ENCODE peak calls at places on chromosomes 7 and 10, in seven cellular contexts. I is endothelial cell; Q is stimulated activated CD4-positive, alpha-beta T cell treated with anti-CD3 and anti-CD28 coated beads, Interleukin-4, amount 100 ng/mL, for 24 hours; H is activated CD8-positive, alpha-beta memory T cell treated with anti-CD3 and anti-CD28 coated beads for 48 hours; G is ovary; D is anterior cingulate cortex; Y is occipital lobe. C is an unnamed sample.

GRCh38 chr10:1203216-1203615 is 147.0 kb downstream of the WDR37 start:
- DNase-seq in I (no peak), Q (no peak), H (no peak), G (no peak), D (no peak), Y (no peak), C (no peak)

GRCh38 chr7:66727058-66727457 is 13.5 kb upstream of the RABGEF1 start:
- DNase-seq in I (no peak), Q (no peak), H (no peak), G (no peak), D (no peak), Y (no peak), C (no peak)

GRCh38 chr7:15433154-15433553 is 128.7 kb downstream of the AGMO start:
- DNase-seq in I (no peak), Q (no peak), H (no peak), G (no peak), D (no peak), Y (no peak), C (no peak)

GRCh38 chr10:23067939-23068775 is 27.2 kb upstream of the MSRB2 start:
- DNase-seq in I (peak), Q (peak), H (peak), G (peak), D (peak), Y (peak), C (peak)

GRCh38 chr10:125823663-125824251 is 411 bp downstream of the BCCIP start:
- DNase-seq in I (peak), Q (peak), H (no peak), G (no peak), D (no peak), Y (no peak), C (no peak)

GRCh38 chr10:132654708-132655661 is 117.4 kb downstream of the INPP5A start:
- DNase-seq in I (peak), Q (peak), H (peak), G (peak), D (no peak), Y (no peak), C (peak)

GRCh38 chr7:71144963-71145362 is 13.0 kb downstream of the GALNT17 start:
- DNase-seq in I (no peak), Q (no peak), H (no peak), G (no peak), D (no peak), Y (no peak), C (no peak)

GRCh38 chr7:65980478-65981250 is 1.3 kb downstream of the GUSB start:
- DNase-seq in I (no peak), Q (peak), H (peak), G (peak), D (no peak), Y (no peak), C (no peak)

GRCh38 chr7:150335101-150335773 is 6.2 kb downstream of the RARRES2 start:
- DNase-seq in I (no peak), Q (no peak), H (no peak), G (no peak), D (no peak), Y (no peak), C (no peak)

GRCh38 chr10:96626795-96627194 is 40.0 kb upstream of the TM9SF3 start:
- DNase-seq in I (peak), Q (no peak), H (no peak), G (no peak), D (no peak), Y (no peak), C (no peak)

GRCh38 chr10:79073784-79074432 is 5.1 kb downstream of the ZMIZ1 start:
- DNase-seq in I (no peak), Q (no peak), H (no peak), G (peak), D (no peak), Y (no peak), C (no peak)

GRCh38 chr10:44477021-44477420 is 92.1 kb upstream of the CXCL12 start:
- DNase-seq in I (no peak), Q (no peak), H (no peak), G (no peak), D (no peak), Y (no peak), C (no peak)

GRCh38 chr10:80542053-80542452 is 4.4 kb downstream of the SH2D4B start:
- DNase-seq in I (no peak), Q (no peak), H (no peak), G (no peak), D (no peak), Y (no peak), C (no peak)

GRCh38 chr10:49074836-49075235 is 40.5 kb downstream of the VSTM4 start:
- DNase-seq in I (no peak), Q (no peak), H (no peak), G (peak), D (no peak), Y (no peak), C (no peak)

GRCh38 chr10:23319835-23320234 is 24.8 kb downstream of the C10orf67 start:
- DNase-seq in I (no peak), Q (no peak), H (no peak), G (no peak), D (no peak), Y (no peak), C (no peak)